ENCODE peak calls at places on chromosomes 3 and 15, in five cellular contexts. Q is effector memory CD8-positive, alpha-beta T cell; E is stimulated activated effector memory CD8-positive, alpha-beta T cell treated with anti-CD3 and anti-CD28 coated beads, Interleukin-12 subunit alpha, Interleukin-12 subunit beta, amount 100 ng/mL, for 72 hours; R is central memory CD8-positive, alpha-beta T cell; F is memory B cell. P is an unnamed sample.

GRCh38 chr15:78065284-78065872 is 12.1 kb downstream of the TBC1D2B start:
- ATAC-seq in Q (peak), E (no peak), R (no peak), F (no peak), P (peak)

GRCh38 chr15:71698752-71699151 is 111.6 kb upstream of the NR2E3 start:
- ATAC-seq in Q (no peak), E (no peak), R (no peak), F (no peak), P (no peak)

GRCh38 chr3:124413393-124413792 is 316.9 kb upstream of the UMPS start:
- ATAC-seq in Q (no peak), E (no peak), R (no peak), F (no peak), P (no peak)

GRCh38 chr3:20327889-20328288 is 141.9 kb upstream of the SGO1 start:
- ATAC-seq in Q (no peak), E (no peak), R (no peak), F (no peak), P (no peak)

GRCh38 chr3:34012102-34012461 is 213.7 kb downstream of the PDCD6IP start:
- ATAC-seq in Q (no peak), E (no peak), R (no peak), F (no peak), P (peak)

GRCh38 chr3:71207632-71208031 is 375.9 kb downstream of the FOXP1 start:
- ATAC-seq in Q (no peak), E (no peak), R (no peak), F (no peak), P (no peak)

GRCh38 chr3:13801361-13802214 is 78.3 kb downstream of the WNT7A start:
- ATAC-seq in Q (no peak), E (peak), R (no peak), F (no peak), P (peak)

GRCh38 chr3:183033746-183034145 is 53.4 kb upstream of the DCUN1D1 start:
- ATAC-seq in Q (no peak), E (no peak), R (no peak), F (no peak), P (no peak)

GRCh38 chr3:87503901-87504498 is 227.6 kb upstream of the POU1F1 start:
- ATAC-seq in Q (no peak), E (no peak), R (no peak), F (no peak), P (peak)

GRCh38 chr15:62887113-62887570 is 155.4 kb upstream of the TPM1 start:
- ATAC-seq in Q (no peak), E (no peak), R (no peak), F (no peak), P (no peak)

GRCh38 chr3:59251899-59252298 is 202.1 kb upstream of the CFAP20DC start:
- ATAC-seq in Q (no peak), E (no peak), R (no peak), F (no peak), P (peak)

GRCh38 chr3:171564723-171565122 is 104.5 kb upstream of the TNIK start:
- ATAC-seq in Q (no peak), E (no peak), R (no peak), F (no peak), P (no peak)

GRCh38 chr3:31559872-31560534 is 27.3 kb downstream of the STT3B start:
- ATAC-seq in Q (no peak), E (peak), R (no peak), F (no peak), P (no peak)

GRCh38 chr3:45112939-45113338 is 33.2 kb downstream of the CDCP1 start:
- ATAC-seq in Q (no peak), E (no peak), R (no peak), F (no peak), P (peak)

GRCh38 chr3:182612332-182612731 is 181.0 kb upstream of the ATP11B start:
- ATAC-seq in Q (no peak), E (no peak), R (no peak), F (no peak), P (no peak)

GRCh38 chr3:15815696-15816095 is 17.9 kb upstream of the ANKRD28 start:
- ATAC-seq in Q (peak), E (no peak), R (no peak), F (no peak), P (peak)

GRCh38 chr3:49656541-49657112 is 17.5 kb upstream of the APEH start:
- ATAC-seq in Q (no peak), E (no peak), R (no peak), F (no peak), P (no peak)

GRCh38 chr3:156291269-156292123 is 171.1 kb downstream of the KCNAB1 start:
- ATAC-seq in Q (peak), E (peak), R (peak), F (peak), P (no peak)

GRCh38 chr3:189809583-189809982 is 178.4 kb downstream of the TP63 start:
- ATAC-seq in Q (no peak), E (no peak), R (no peak), F (no peak), P (no peak)

GRCh38 chr3:123618076-123618703 is 33.3 kb upstream of the HACD2 start:
- ATAC-seq in Q (no peak), E (no peak), R (no peak), F (peak), P (peak)

GRCh38 chr3:34178415-34178814 is 380.0 kb downstream of the PDCD6IP start:
- ATAC-seq in Q (no peak), E (peak), R (no peak), F (no peak), P (no peak)

GRCh38 chr3:174973465-174973864 is 114.3 kb downstream of the NAALADL2 start:
- ATAC-seq in Q (no peak), E (no peak), R (no peak), F (no peak), P (peak)

GRCh38 chr3:125622381-125622788 is 27.1 kb upstream of the OSBPL11 start:
- ATAC-seq in Q (no peak), E (no peak), R (no peak), F (no peak), P (no peak)

GRCh38 chr15:64883097-64883581 is 28.6 kb upstream of the ANKDD1A start:
- ATAC-seq in Q (peak), E (peak), R (peak), F (peak), P (peak)

GRCh38 chr3:129195731-129196256 is 12.1 kb upstream of the CNBP start:
- ATAC-seq in Q (no peak), E (peak), R (no peak), F (no peak), P (peak)

P was measured in esophagus mucosa.